ENCODE peak calls at places on chromosomes 2 and 18, in five cellular contexts. F is neuronal stem cell, E is IMR-90, A is H9, L is mesenchymal stem cell. V is an unnamed sample.

GRCh38 chr18:55549474-55550104 is 38.4 kb downstream of the TCF4 start:
- DNase-seq in F (no peak), E (no peak), A (no peak), L (no peak), V (peak)

GRCh38 chr2:65687614-65688013 is 255.2 kb upstream of the SPRED2 start:
- DNase-seq in F (no peak), E (no peak), A (no peak), L (no peak), V (no peak)

GRCh38 chr2:86498468-86499260 is 57.5 kb downstream of the KDM3A start:
- DNase-seq in F (no peak), E (peak), A (no peak), L (no peak), V (no peak)

GRCh38 chr18:68991281-68991680 is 193.4 kb downstream of the CCDC102B start:
- DNase-seq in F (no peak), E (peak), A (no peak), L (peak), V (peak)

GRCh38 chr2:132876745-132877391 is 206.9 kb upstream of the LYPD1 start:
- DNase-seq in F (no peak), E (peak), A (no peak), L (no peak), V (no peak)

GRCh38 chr18:60499675-60500074 is 127.1 kb upstream of the MC4R start:
- DNase-seq in F (no peak), E (no peak), A (no peak), L (no peak), V (no peak)

GRCh38 chr18:23828426-23828825 is 139.2 kb downstream of the LAMA3 start:
- DNase-seq in F (no peak), E (peak), A (no peak), L (peak), V (peak)

GRCh38 chr18:12031836-12032235 is 50.5 kb downstream of the IMPA2 start:
- DNase-seq in F (no peak), E (peak), A (no peak), L (no peak), V (no peak)

GRCh38 chr18:52572036-52572750 is 232.2 kb downstream of the DCC start:
- DNase-seq in F (no peak), E (no peak), A (no peak), L (no peak), V (no peak)

GRCh38 chr18:45291616-45292612 is 323.4 kb upstream of the SLC14A2 start:
- DNase-seq in F (no peak), E (no peak), A (no peak), L (peak), V (peak)

GRCh38 chr2:48346124-48346536 is 183.8 kb upstream of the STON1 start:
- DNase-seq in F (no peak), E (peak), A (no peak), L (peak), V (peak)

GRCh38 chr2:100236166-100236565 is 86.1 kb downstream of the LONRF2 start:
- DNase-seq in F (no peak), E (no peak), A (no peak), L (no peak), V (no peak)

GRCh38 chr2:157587576-157587975 is 41.1 kb downstream of the ACVR1C start:
- DNase-seq in F (no peak), E (no peak), A (no peak), L (no peak), V (peak)
- H2AK5ac ChIP-seq in F (no peak), E (no peak), A (no peak), L (no peak), V (no peak)

GRCh38 chr2:163716101-163716500 is 19.7 kb downstream of the FIGN start:
- DNase-seq in F (no peak), E (no peak), A (no peak), L (no peak), V (no peak)

GRCh38 chr2:163717474-163717873 is 18.3 kb downstream of the FIGN start:
- DNase-seq in F (no peak), E (no peak), A (no peak), L (no peak), V (no peak)

GRCh38 chr2:163723352-163723751 is 12.5 kb downstream of the FIGN start:
- DNase-seq in F (no peak), E (no peak), A (no peak), L (no peak), V (no peak)

GRCh38 chr2:163717993-163718680 is 17.7 kb downstream of the FIGN start:
- DNase-seq in F (no peak), E (no peak), A (no peak), L (peak), V (peak)

DNA sequence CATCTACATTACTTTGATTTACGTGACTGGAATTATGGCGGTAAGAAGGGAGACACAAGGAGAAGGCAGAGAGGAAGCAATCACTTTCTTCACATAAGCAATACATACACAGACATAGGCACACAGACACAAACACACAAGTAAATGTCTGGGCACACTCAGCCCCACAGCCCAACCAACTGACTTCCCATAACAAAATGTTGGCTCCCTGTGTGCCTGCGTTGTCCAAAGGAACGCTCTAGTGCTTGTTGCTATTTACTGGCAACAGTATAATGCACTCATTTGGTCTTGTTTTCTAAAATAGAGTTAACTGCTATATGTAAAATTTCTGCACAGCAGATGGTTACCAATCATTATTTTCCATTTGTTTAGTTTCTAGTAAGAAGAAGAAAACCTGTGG is 16.5 kb downstream of the FIGN start:
- DNase-seq in F (no peak), E (no peak), A (no peak), L (no peak), V (no peak)
- H2AK5ac ChIP-seq in F (no peak), E (no peak), A (no peak), L (no peak), V (no peak)

DNA sequence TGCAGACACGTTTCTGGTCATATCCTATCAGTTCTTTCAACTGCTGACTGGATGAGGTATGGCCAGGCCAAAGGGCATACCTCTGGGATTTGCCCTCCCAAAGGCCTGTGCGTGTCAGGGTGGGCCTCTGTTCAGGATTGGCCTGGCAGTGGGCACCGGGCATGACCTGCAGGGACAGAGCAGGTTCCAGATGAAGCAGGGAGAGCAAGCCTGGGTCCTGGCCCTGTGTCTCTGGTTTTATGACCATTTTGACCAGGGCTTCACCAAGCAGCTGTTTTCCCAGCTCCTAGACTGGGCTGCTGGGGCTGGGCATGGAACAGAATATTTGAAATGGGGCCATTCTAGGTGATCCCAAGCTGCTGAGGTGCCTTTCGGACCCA is 348 bp upstream of the PROM2 start:
- DNase-seq in F (no peak), E (no peak), A (no peak), L (no peak), V (no peak)
- H2AK5ac ChIP-seq in F (peak), E (no peak), A (no peak), L (no peak), V (no peak)

GRCh38 chr2:118845843-118846666 is 1.4 kb downstream of the EN1 start:
- DNase-seq in F (peak), E (no peak), A (peak), L (no peak), V (peak)
- H2AK5ac ChIP-seq in F (no peak), E (no peak), A (no peak), L (no peak), V (no peak)

GRCh38 chr2:85436836-85437487 is 18.4 kb downstream of the SH2D6 start:
- DNase-seq in F (no peak), E (no peak), A (no peak), L (peak), V (no peak)

GRCh38 chr2:85434677-85435076 is 16.2 kb downstream of the SH2D6 start:
- DNase-seq in F (no peak), E (no peak), A (no peak), L (no peak), V (no peak)

GRCh38 chr2:85435986-85436835 is 17.7 kb downstream of the SH2D6 start:
- DNase-seq in F (no peak), E (no peak), A (no peak), L (no peak), V (peak)

GRCh38 chr2:85433511-85434089 is 15.1 kb downstream of the SH2D6 start:
- DNase-seq in F (no peak), E (peak), A (no peak), L (peak), V (no peak)

DNA sequence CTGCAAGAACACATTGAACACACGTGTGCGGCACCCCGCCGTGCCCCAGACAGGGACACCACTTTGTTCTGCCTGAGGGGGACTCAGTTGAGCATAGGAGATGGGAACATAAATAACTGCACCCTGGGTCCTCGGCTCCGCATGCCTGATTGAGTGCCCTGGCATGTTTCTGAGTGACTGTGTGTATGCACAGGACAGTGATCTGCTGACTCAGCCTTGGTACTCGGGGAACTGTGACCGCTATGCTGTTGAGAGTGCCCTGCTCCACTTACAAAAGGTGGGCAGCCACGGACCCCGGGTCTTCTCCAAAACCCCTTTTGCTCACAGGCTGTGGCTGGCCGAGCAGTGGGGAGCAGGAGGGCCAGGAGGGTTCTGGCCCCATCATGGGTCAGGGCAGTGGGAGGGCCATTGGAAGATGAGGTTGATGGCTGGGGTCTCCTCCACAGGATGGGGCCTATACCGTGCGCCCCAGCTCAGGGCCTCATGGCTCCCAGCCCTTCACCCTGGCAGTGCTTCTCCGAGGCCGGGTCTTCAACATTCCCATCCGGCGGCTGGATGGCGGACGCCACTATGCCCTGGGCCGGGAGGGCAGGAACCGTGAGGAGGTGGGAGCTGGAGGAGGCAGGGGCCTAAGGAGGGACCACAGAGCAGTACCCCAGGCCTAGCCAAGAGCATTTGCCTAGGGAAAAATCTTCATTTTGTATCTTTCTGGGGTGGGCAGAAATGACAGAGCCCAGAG is 16.9 kb downstream of the SH2D6 start:
- DNase-seq in F (no peak), E (no peak), A (no peak), L (no peak), V (no peak)
- H2AK5ac ChIP-seq in F (peak), E (peak), A (no peak), L (peak), V (no peak)

DNA sequence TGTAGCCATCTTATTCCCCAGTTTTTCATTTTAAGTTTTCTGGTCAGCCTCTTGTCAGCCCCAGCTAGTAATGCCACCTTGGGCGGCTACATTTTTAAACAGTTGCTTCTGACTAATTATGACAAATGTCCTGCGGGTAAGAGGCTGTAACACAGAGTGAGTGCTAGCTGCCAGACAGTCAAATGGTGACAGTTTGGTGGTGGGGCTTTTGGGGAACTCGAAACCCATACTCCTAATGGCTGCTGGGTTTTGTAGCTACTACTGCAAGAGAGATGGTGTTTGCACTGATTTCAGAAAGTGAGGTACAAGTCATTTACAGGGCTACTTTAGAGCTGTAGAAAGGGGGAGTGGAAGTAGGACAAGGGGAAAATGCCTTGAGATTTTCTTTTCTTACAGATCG is 48.2 kb downstream of the ZCCHC2 start:
- DNase-seq in F (no peak), E (no peak), A (no peak), L (no peak), V (no peak)
- H2AK5ac ChIP-seq in F (no peak), E (no peak), A (no peak), L (no peak), V (no peak)

GRCh38 chr18:79620586-79621165 is 58.9 kb upstream of the CTDP1 start:
- DNase-seq in F (no peak), E (peak), A (no peak), L (no peak), V (no peak)
- H2AK5ac ChIP-seq in F (no peak), E (no peak), A (no peak), L (no peak), V (no peak)

GRCh38 chr18:48613589-48613988 is 74.8 kb downstream of the CTIF start:
- DNase-seq in F (no peak), E (peak), A (no peak), L (no peak), V (no peak)

GRCh38 chr18:48615566-48616401 is 77.0 kb downstream of the CTIF start:
- DNase-seq in F (no peak), E (no peak), A (no peak), L (no peak), V (no peak)

GRCh38 chr18:48612917-48613316 is 74.1 kb downstream of the CTIF start:
- DNase-seq in F (no peak), E (no peak), A (no peak), L (no peak), V (no peak)

GRCh38 chr18:48612511-48612910 is 73.7 kb downstream of the CTIF start:
- DNase-seq in F (no peak), E (no peak), A (no peak), L (no peak), V (no peak)

DNA sequence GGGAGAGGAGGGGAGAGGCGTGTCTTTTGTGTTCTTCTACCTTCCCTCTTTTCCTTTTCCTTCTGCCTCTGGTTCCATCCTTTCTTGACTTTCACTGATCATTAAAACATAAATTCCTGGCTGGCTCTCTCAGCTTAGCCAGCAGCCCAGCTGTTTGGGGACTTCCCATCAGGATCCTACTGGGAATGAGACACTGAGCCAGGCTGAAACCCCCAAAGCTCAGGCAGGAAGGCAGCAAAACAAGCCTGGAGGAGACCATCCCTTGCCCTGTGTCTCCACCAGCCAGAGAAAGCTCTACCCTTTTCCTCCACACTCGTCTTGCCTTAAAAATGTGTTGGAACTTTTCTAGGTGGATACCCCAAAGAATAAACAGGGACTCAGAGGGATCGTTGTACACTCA is 75.2 kb downstream of the CTIF start:
- DNase-seq in F (no peak), E (no peak), A (no peak), L (no peak), V (no peak)
- H2AK5ac ChIP-seq in F (no peak), E (no peak), A (no peak), L (peak), V (no peak)

V was measured in mesendoderm.